ENCODE peak calls at places on chromosome 18, in nine cellular contexts. One of them, this sample, is unnamed.

GRCh38 chr18:79878741-79879358 is 72.6 kb downstream of the SLC66A2 start:
- DNase-seq in activated gamma-delta T cell: no peak
- DNase-seq in RPMI8226: no peak
- DNase-seq in non-pigmented ciliary epithelial cell: no peak
- DNase-seq in Peyer's patch: no peak
- DNase-seq in M059J: no peak
- DNase-seq in left cardiac atrium: no peak
- DNase-seq in T-helper 9 cell: no peak
- DNase-seq in hepatic stellate cell: no peak
- DNase-seq in this sample: no peak

GRCh38 chr18:9950289-9951016 is 36.6 kb downstream of the VAPA start:
- DNase-seq in hepatic stellate cell: no peak
- DNase-seq in activated gamma-delta T cell: no peak
- DNase-seq in Peyer's patch: no peak
- DNase-seq in T-helper 9 cell: no peak
- DNase-seq in non-pigmented ciliary epithelial cell: no peak
- DNase-seq in left cardiac atrium: no peak
- DNase-seq in RPMI8226: no peak
- DNase-seq in M059J: peak
- DNase-seq in this sample: no peak

GRCh38 chr18:35778850-35779634 is 193.4 kb upstream of the RMP24 start:
- DNase-seq in RPMI8226: no peak
- DNase-seq in left cardiac atrium: peak
- DNase-seq in non-pigmented ciliary epithelial cell: no peak
- DNase-seq in M059J: no peak
- DNase-seq in activated gamma-delta T cell: no peak
- DNase-seq in hepatic stellate cell: no peak
- DNase-seq in Peyer's patch: no peak
- DNase-seq in T-helper 9 cell: no peak
- DNase-seq in this sample: no peak

GRCh38 chr18:31401156-31402025 is 24.8 kb downstream of the DSG4 start:
- DNase-seq in M059J: no peak
- DNase-seq in hepatic stellate cell: no peak
- DNase-seq in activated gamma-delta T cell: no peak
- DNase-seq in T-helper 9 cell: no peak
- DNase-seq in non-pigmented ciliary epithelial cell: no peak
- DNase-seq in Peyer's patch: no peak
- DNase-seq in RPMI8226: no peak
- DNase-seq in left cardiac atrium: no peak
- DNase-seq in this sample: no peak

GRCh38 chr18:51150430-51150746 is 47.1 kb downstream of the MEX3C start:
- DNase-seq in activated gamma-delta T cell: no peak
- DNase-seq in T-helper 9 cell: no peak
- DNase-seq in RPMI8226: no peak
- DNase-seq in Peyer's patch: no peak
- DNase-seq in M059J: no peak
- DNase-seq in left cardiac atrium: no peak
- DNase-seq in hepatic stellate cell: no peak
- DNase-seq in non-pigmented ciliary epithelial cell: no peak
- DNase-seq in this sample: no peak

GRCh38 chr18:24763765-24764548 is 303.5 kb downstream of the HRH4 start:
- DNase-seq in hepatic stellate cell: no peak
- DNase-seq in T-helper 9 cell: no peak
- DNase-seq in Peyer's patch: no peak
- DNase-seq in activated gamma-delta T cell: no peak
- DNase-seq in RPMI8226: no peak
- DNase-seq in left cardiac atrium: peak
- DNase-seq in M059J: peak
- DNase-seq in non-pigmented ciliary epithelial cell: no peak
- DNase-seq in this sample: no peak

GRCh38 chr18:67043276-67043675 is 439.4 kb upstream of the CDH19 start:
- DNase-seq in M059J: no peak
- DNase-seq in non-pigmented ciliary epithelial cell: no peak
- DNase-seq in Peyer's patch: no peak
- DNase-seq in activated gamma-delta T cell: no peak
- DNase-seq in RPMI8226: no peak
- DNase-seq in hepatic stellate cell: no peak
- DNase-seq in T-helper 9 cell: no peak
- DNase-seq in left cardiac atrium: no peak
- DNase-seq in this sample: no peak

GRCh38 chr18:79526468-79527460 is 131.0 kb downstream of the NFATC1 start:
- DNase-seq in left cardiac atrium: peak
- DNase-seq in T-helper 9 cell: no peak
- DNase-seq in M059J: no peak
- DNase-seq in hepatic stellate cell: no peak
- DNase-seq in Peyer's patch: no peak
- DNase-seq in activated gamma-delta T cell: no peak
- DNase-seq in non-pigmented ciliary epithelial cell: no peak
- DNase-seq in RPMI8226: no peak
- DNase-seq in this sample: no peak

GRCh38 chr18:7417742-7418141 is 149.4 kb upstream of the PTPRM start:
- DNase-seq in T-helper 9 cell: no peak
- DNase-seq in left cardiac atrium: no peak
- DNase-seq in RPMI8226: no peak
- DNase-seq in M059J: peak
- DNase-seq in hepatic stellate cell: no peak
- DNase-seq in Peyer's patch: no peak
- DNase-seq in activated gamma-delta T cell: no peak
- DNase-seq in non-pigmented ciliary epithelial cell: peak
- DNase-seq in this sample: no peak

GRCh38 chr18:79922971-79923411 is 28.5 kb downstream of the SLC66A2 start:
- DNase-seq in RPMI8226: no peak
- DNase-seq in M059J: no peak
- DNase-seq in Peyer's patch: no peak
- DNase-seq in hepatic stellate cell: no peak
- DNase-seq in activated gamma-delta T cell: no peak
- DNase-seq in T-helper 9 cell: no peak
- DNase-seq in non-pigmented ciliary epithelial cell: no peak
- DNase-seq in left cardiac atrium: no peak
- DNase-seq in this sample: peak

GRCh38 chr18:38633333-38633732 is 1067.7 kb upstream of the CELF4 start:
- DNase-seq in RPMI8226: no peak
- DNase-seq in T-helper 9 cell: no peak
- DNase-seq in Peyer's patch: no peak
- DNase-seq in activated gamma-delta T cell: no peak
- DNase-seq in non-pigmented ciliary epithelial cell: no peak
- DNase-seq in M059J: no peak
- DNase-seq in left cardiac atrium: no peak
- DNase-seq in hepatic stellate cell: no peak
- DNase-seq in this sample: no peak

GRCh38 chr18:37175727-37176126 is 346.8 kb downstream of the KIAA1328 start:
- DNase-seq in non-pigmented ciliary epithelial cell: no peak
- DNase-seq in T-helper 9 cell: no peak
- DNase-seq in Peyer's patch: no peak
- DNase-seq in M059J: no peak
- DNase-seq in RPMI8226: no peak
- DNase-seq in hepatic stellate cell: no peak
- DNase-seq in left cardiac atrium: no peak
- DNase-seq in activated gamma-delta T cell: no peak
- DNase-seq in this sample: no peak

GRCh38 chr18:7452331-7452730 is 114.8 kb upstream of the PTPRM start:
- DNase-seq in M059J: peak
- DNase-seq in hepatic stellate cell: peak
- DNase-seq in non-pigmented ciliary epithelial cell: no peak
- DNase-seq in activated gamma-delta T cell: no peak
- DNase-seq in T-helper 9 cell: no peak
- DNase-seq in RPMI8226: peak
- DNase-seq in left cardiac atrium: peak
- DNase-seq in Peyer's patch: no peak
- DNase-seq in this sample: no peak

GRCh38 chr18:2191180-2191790 is 380.0 kb downstream of the METTL4 start:
- DNase-seq in RPMI8226: no peak
- DNase-seq in non-pigmented ciliary epithelial cell: no peak
- DNase-seq in M059J: no peak
- DNase-seq in Peyer's patch: no peak
- DNase-seq in left cardiac atrium: no peak
- DNase-seq in T-helper 9 cell: no peak
- DNase-seq in activated gamma-delta T cell: no peak
- DNase-seq in hepatic stellate cell: no peak
- DNase-seq in this sample: no peak